ENCODE peak calls at places on chromosomes 6 and 20, in five cellular contexts. T is neural progenitor cell, S is HFF-Myc, B is fibroblast of lung, A is endodermal cell. F is an unnamed sample.

GRCh38 chr6:52176550-52176949 is 9.6 kb upstream of the IL17A start:
- DNase-seq in B (no peak), S (no peak), A (no peak), T (no peak), F (no peak)

GRCh38 chr6:83708546-83708969 is 343 bp downstream of the SNAP91 start:
- DNase-seq in S (no peak), A (no peak), B (peak; percentile 1), T (peak; percentile 73), F (no peak)

GRCh38 chr6:159595173-159595572 is 97.9 kb downstream of the SOD2 start:
- DNase-seq in S (no peak), B (peak; percentile 63), A (no peak), T (no peak), F (no peak)

GRCh38 chr6:108167449-108167903 is 1.7 kb downstream of the NR2E1 start:
- DNase-seq in B (no peak), S (no peak), T (peak; percentile 77), A (peak; percentile 86), F (no peak)

GRCh38 chr6:41071501-41071922 is 644 bp downstream of the OARD1 start:
- DNase-seq in S (no peak), A (no peak), T (no peak), B (no peak), F (no peak)

GRCh38 chr6:164243012-164243610 is 828.6 kb downstream of the QKI start:
- DNase-seq in A (no peak), S (no peak), T (no peak), B (no peak), F (no peak)

GRCh38 chr6:42158011-42158410 is 15.2 kb upstream of the GUCA1A start:
- DNase-seq in A (no peak), B (peak; percentile 23), S (peak; percentile 54), T (no peak), F (no peak)

GRCh38 chr6:13762648-13763441 is 51.2 kb upstream of the RANBP9 start:
- DNase-seq in T (no peak), B (peak; percentile 97), A (no peak), S (no peak), F (peak; percentile 97)

GRCh38 chr20:50957798-50958732 is at the start of gene DPM1:
- DNase-seq in T (peak; percentile 94), A (peak; percentile 92), B (peak; percentile 15), S (peak; percentile 82), F (no peak)

GRCh38 chr6:127464881-127465459 is 5.8 kb upstream of the KIAA0408 start:
- DNase-seq in T (peak; percentile 75), A (peak; percentile 90), B (peak; percentile 79), S (peak; percentile 56), F (no peak)

GRCh38 chr6:150910561-150910960 is 45.1 kb downstream of the MTHFD1L start:
- DNase-seq in T (no peak), A (no peak), B (no peak), S (no peak), F (no peak)

GRCh38 chr20:47389867-47390347 is 33.4 kb upstream of the ZMYND8 start:
- DNase-seq in B (peak; percentile 39), T (no peak), A (no peak), S (peak; percentile 71), F (no peak)

GRCh38 chr6:14250573-14250972 is 133.0 kb downstream of the CD83 start:
- DNase-seq in T (no peak), B (no peak), S (no peak), A (no peak), F (no peak)

GRCh38 chr20:19274001-19274400 is 61.6 kb downstream of the SLC24A3 start:
- DNase-seq in T (no peak), B (no peak), S (no peak), A (no peak), F (no peak)

GRCh38 chr6:112243861-112244415 is 10.4 kb downstream of the LAMA4 start:
- DNase-seq in T (no peak), B (no peak), A (peak; percentile 52), S (no peak), F (no peak)

GRCh38 chr20:3042621-3043020 is 801 bp upstream of the GNRH2 start:
- DNase-seq in A (no peak), B (peak; percentile 85), S (no peak), T (no peak), F (no peak)

GRCh38 chr6:64969139-64969538 is 737.9 kb downstream of the EYS start:
- DNase-seq in A (peak; percentile 52), S (no peak), T (no peak), B (no peak), F (no peak)

GRCh38 chr6:132025468-132025867 is 74.3 kb upstream of the CCN2 start:
- DNase-seq in T (no peak), A (peak; percentile 49), B (no peak), S (no peak), F (no peak)

GRCh38 chr6:3761989-3762270 is 10.4 kb upstream of the PXDC1 start:
- DNase-seq in A (peak; percentile 35), B (no peak), T (no peak), S (no peak), F (no peak)

DNA sequence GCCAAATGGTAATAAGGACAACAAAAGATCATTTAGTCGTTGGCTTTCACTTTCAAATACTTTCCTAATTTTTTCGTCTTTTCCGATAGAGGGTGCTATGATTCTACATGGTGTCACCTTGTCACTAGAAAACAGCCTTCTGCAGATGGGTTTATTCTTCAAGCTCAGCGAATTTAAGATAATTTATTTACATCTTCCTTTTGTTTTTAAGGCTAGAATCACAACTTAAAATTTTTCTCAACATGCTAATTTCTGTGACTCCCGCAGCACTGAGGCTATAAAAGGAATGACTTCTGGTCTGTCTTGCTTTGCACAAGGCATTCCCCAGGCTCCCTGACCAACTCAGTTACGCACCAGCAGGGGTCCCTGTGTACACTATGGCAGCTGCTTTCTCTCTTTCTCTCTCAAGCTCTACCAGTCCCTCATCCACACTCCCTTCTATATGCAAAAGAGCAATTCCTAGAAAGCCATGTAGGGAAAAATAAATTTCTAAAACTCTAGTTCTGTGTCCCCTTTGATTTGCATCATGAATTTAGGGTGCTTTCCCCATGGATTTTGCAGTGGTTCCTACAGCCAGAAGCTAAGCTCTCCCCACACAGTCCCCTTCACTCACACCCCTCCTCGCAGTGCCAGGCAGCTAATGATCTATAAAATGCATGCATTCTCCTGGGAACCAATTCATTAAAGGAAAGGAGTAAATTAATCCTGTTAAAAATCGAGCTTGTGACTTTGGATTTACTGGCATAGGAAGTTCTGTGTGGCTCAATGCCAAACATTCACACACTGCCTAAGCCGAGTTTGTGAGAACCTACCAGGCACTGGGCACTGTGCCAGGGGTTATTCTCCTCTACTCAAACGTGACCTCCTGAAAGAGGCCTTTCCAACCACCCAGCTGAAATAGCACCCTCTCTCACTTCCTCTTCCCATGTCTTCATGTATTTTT is 74.5 kb downstream of the DCDC2 start:
- DNase-seq in S (peak; percentile 40), B (peak; percentile 72), T (peak; percentile 89), A (peak; percentile 88), F (peak; percentile 38)
- H3K4me3 ChIP-seq in S (no peak overlapping the region), B (peak overlapping the region; percentile 21), T (peak overlapping the region; percentile 42), A (peak overlapping the region; percentile 64), F (no peak overlapping the region)

DNA sequence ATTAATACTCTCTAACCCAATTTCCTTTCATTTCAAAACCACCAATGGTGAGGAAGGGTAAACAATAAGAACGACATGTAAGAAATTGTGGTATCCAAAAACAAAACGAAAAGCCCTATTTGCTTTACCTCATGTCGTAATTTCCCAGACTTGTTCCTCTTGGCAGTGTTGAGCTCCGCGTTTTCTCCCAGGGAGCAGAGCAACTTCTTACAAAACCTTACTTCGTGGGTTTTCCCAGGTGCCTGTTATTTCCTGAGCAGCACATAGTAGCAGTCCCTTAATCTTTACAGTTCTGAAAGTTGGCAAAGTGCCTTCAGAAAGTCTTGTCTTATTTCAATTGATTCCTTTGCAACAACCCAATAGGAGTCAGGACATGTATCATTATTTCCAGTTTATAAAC is 207.9 kb upstream of the MARCKS start:
- DNase-seq in B (no peak), A (no peak), S (no peak), T (no peak), F (no peak)
- H3K4me3 ChIP-seq in B (no peak overlapping the region), A (no peak overlapping the region), S (no peak overlapping the region), T (no peak overlapping the region), F (no peak overlapping the region)

GRCh38 chr6:56401477-56402070 is 154.2 kb upstream of the COL21A1 start:
- DNase-seq in A (no peak), S (no peak), B (no peak), T (no peak), F (no peak)
- H3K4me3 ChIP-seq in A (no peak overlapping the region), S (no peak overlapping the region), B (no peak overlapping the region), T (no peak overlapping the region), F (no peak overlapping the region)

GRCh38 chr20:312067-312466 is 13.3 kb upstream of the SOX12 start:
- DNase-seq in S (no peak), A (no peak), B (no peak), T (no peak), F (no peak)

GRCh38 chr20:309841-310644 is 12.7 kb downstream of the ZCCHC3 start:
- DNase-seq in T (peak; percentile 100), B (peak; percentile 100), A (peak; percentile 100), S (peak; percentile 98), F (peak; percentile 96)

GRCh38 chr20:309306-309840 is 12.0 kb downstream of the ZCCHC3 start:
- DNase-seq in T (no peak), A (no peak), S (no peak), B (peak; percentile 76), F (no peak)

GRCh38 chr20:311603-312002 is 13.7 kb upstream of the SOX12 start:
- DNase-seq in B (no peak), A (no peak), S (no peak), T (no peak), F (no peak)

GRCh38 chr20:310645-311044 is 13.3 kb downstream of the ZCCHC3 start:
- DNase-seq in B (no peak), A (no peak), S (no peak), T (no peak), F (no peak)
- H3K4me3 ChIP-seq in B (no peak overlapping the region), A (peak overlapping the region; percentile 86), S (no peak overlapping the region), T (peak overlapping the region; percentile 29), F (no peak overlapping the region)

GRCh38 chr20:41135187-41135887 is 2.0 kb upstream of the PLCG1 start:
- DNase-seq in B (no peak), A (peak; percentile 90), S (no peak), T (peak; percentile 74), F (no peak)
- H3K4me3 ChIP-seq in B (no peak overlapping the region), A (no peak overlapping the region), S (no peak overlapping the region), T (no peak overlapping the region), F (no peak overlapping the region)

GRCh38 chr6:145206247-145206907 is 528.9 kb downstream of the EPM2A start:
- DNase-seq in B (peak; percentile 38), T (no peak), S (peak; percentile 44), A (no peak), F (peak; percentile 71)
- H3K4me3 ChIP-seq in B (no peak overlapping the region), T (no peak overlapping the region), S (no peak overlapping the region), A (no peak overlapping the region), F (no peak overlapping the region)